ENCODE peak calls at places on chromosomes 13 and 19, in nine cellular contexts. P is GM13976, H is MM.1S, R is AG09319, L is MCF 10A, V is pancreas, E is B cell, X is LNCaP clone FGC, B is WTC11. I is an unnamed sample.

GRCh38 chr19:18239303-18239702 is 13.1 kb upstream of the PDE4C start:
- DNase-seq in B (peak; percentile 57), L (no peak), H (no peak), P (no peak), E (no peak), R (no peak), X (no peak), V (no peak), I (no peak)

GRCh38 chr13:51222510-51223283 is 499 bp downstream of the FAM124A start:
- DNase-seq in P (peak; percentile 16), R (no peak), B (peak; percentile 28), H (no peak), X (no peak), E (no peak), L (no peak), V (no peak), I (no peak)

GRCh38 chr19:53624776-53625540 is 6.8 kb upstream of the DPRX start:
- DNase-seq in X (no peak), E (no peak), P (no peak), R (no peak), B (no peak), H (no peak), V (no peak), L (no peak), I (no peak)

GRCh38 chr13:51715613-51716012 is 88.3 kb downstream of the DHRS12 start:
- DNase-seq in B (no peak), X (no peak), H (no peak), V (no peak), L (no peak), E (no peak), P (no peak), R (no peak), I (no peak)

GRCh38 chr13:50244913-50245574 is 229.8 kb downstream of the KCNRG start:
- DNase-seq in X (peak; percentile 32), P (peak; percentile 45), L (peak; percentile 97), E (no peak), V (no peak), B (no peak), R (peak; percentile 38), H (no peak), I (peak; percentile 36)

GRCh38 chr13:26459276-26460131 is 98.0 kb upstream of the WASF3 start:
- DNase-seq in B (no peak), H (no peak), P (no peak), X (peak; percentile 52), V (no peak), L (no peak), R (no peak), E (no peak), I (no peak)

GRCh38 chr19:10390652-10391286 is 10.4 kb upstream of the TYK2 start:
- DNase-seq in E (peak; percentile 84), L (peak; percentile 79), B (peak; percentile 87), V (peak; percentile 70), P (peak; percentile 78), H (peak; percentile 53), X (peak; percentile 30), R (peak; percentile 27), I (peak; percentile 73)

GRCh38 chr13:23428183-23428528 is 5.3 kb downstream of the SACS start:
- DNase-seq in H (no peak), E (no peak), R (no peak), P (no peak), V (no peak), B (no peak), L (no peak), X (no peak), I (no peak)

GRCh38 chr13:44660050-44660449 is 83.9 kb upstream of the TSC22D1 start:
- DNase-seq in P (no peak), B (no peak), E (no peak), V (no peak), L (no peak), H (no peak), R (no peak), X (no peak), I (no peak)

GRCh38 chr13:114299604-114300305 is 14.5 kb upstream of the CHAMP1 start:
- DNase-seq in H (no peak), V (no peak), E (no peak), X (no peak), R (no peak), P (no peak), L (no peak), B (no peak), I (no peak)
- TF ChIP-seq CTCF in H (no peak), V (no peak), E (no peak), X (no peak), R (no peak), P (no peak), L (no peak), B (no peak), I (no peak)

GRCh38 chr19:14509382-14509781 is 8.8 kb downstream of the DNAJB1 start:
- DNase-seq in L (no peak), E (no peak), H (no peak), B (no peak), V (no peak), P (no peak), R (no peak), X (no peak), I (no peak)
- TF ChIP-seq CTCF in L (no peak), E (no peak), H (no peak), B (no peak), V (no peak), P (no peak), R (no peak), X (no peak), I (no peak)

DNA sequence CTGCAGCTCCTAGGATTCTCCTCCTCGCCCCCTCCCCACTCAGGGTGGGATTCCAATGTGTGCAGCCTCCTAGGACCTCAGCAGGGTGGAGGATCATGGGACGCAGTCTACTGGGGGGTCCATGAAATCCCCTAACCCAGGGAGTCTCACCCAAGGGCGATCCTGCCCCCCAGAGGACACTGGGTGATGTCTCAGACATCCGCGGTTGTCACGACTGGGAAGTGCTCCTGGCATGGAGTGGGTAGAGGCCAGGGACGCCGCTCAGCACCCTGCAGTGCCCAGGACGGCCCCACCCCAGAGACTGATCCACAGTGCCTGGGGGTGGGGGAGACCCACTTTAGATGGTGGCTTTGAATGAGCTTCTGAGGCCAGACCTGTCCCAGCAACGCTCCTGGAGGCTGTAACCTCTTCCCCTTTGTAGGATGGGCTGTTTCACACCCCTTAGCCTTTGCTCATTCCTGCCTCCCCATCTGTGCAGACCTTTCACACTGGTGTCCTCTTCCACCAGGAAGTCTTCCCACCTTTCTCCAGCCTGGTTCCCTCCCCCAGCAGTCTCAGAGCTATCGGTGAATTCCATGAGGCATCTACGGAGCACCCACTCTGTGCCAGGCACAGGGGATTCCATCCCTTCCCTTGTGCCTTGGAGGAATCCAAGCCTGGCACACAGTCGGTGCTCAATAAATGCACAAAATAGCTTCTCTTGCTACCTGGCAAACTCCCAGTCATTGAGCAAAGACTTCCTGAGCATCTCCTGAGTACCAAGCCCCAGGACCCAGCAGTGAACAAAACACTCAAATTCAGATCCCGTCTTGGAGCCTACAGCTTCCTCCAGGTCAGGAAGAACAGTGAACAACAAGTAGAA is 10.5 kb downstream of the SMIM24 start:
- DNase-seq in P (no peak), V (peak; percentile 39), X (no peak), H (no peak), E (no peak), R (no peak), L (peak; percentile 29), B (no peak), I (no peak)
- TF ChIP-seq CTCF in P (no peak), V (no peak), X (no peak), H (no peak), E (no peak), R (no peak), L (no peak), B (no peak), I (no peak)

GRCh38 chr13:100879255-100879654 is 204.7 kb upstream of the TMTC4 start:
- DNase-seq in E (no peak), L (no peak), B (no peak), R (no peak), X (no peak), P (no peak), H (no peak), V (no peak), I (no peak)
- TF ChIP-seq CTCF in E (no peak), L (no peak), B (no peak), R (no peak), X (no peak), P (no peak), H (no peak), V (no peak), I (no peak)

GRCh38 chr13:21033866-21034601 is 27.4 kb downstream of the LATS2 start:
- DNase-seq in E (no peak), X (peak; percentile 61), R (no peak), H (no peak), B (no peak), V (peak; percentile 46), L (peak; percentile 25), P (no peak), I (no peak)

GRCh38 chr13:21033224-21033855 is 28.0 kb downstream of the LATS2 start:
- DNase-seq in E (no peak), H (no peak), B (no peak), L (peak; percentile 44), R (no peak), V (no peak), P (no peak), X (peak; percentile 91), I (no peak)

GRCh38 chr13:21037656-21038055 is 23.7 kb downstream of the LATS2 start:
- DNase-seq in X (no peak), H (no peak), L (no peak), R (no peak), E (no peak), P (no peak), B (no peak), V (no peak), I (no peak)

GRCh38 chr13:21032656-21033055 is 28.7 kb downstream of the LATS2 start:
- DNase-seq in V (no peak), L (no peak), R (no peak), H (no peak), P (no peak), X (no peak), B (no peak), E (no peak), I (no peak)

GRCh38 chr13:21034602-21035190 is 26.7 kb downstream of the LATS2 start:
- DNase-seq in R (no peak), E (no peak), V (no peak), B (peak; percentile 30), H (no peak), P (peak; percentile 55), X (no peak), L (no peak), I (no peak)
- TF ChIP-seq CTCF in R (peak; percentile 8), E (no peak), V (no peak), B (no peak), H (no peak), P (no peak), X (no peak), L (no peak), I (peak; percentile 44)

GRCh38 chr19:28242317-28242927 is 970.5 kb downstream of the UQCRFS1 start:
- DNase-seq in L (peak; percentile 0), V (no peak), P (peak; percentile 30), E (peak; percentile 33), R (peak; percentile 14), X (no peak), B (peak; percentile 51), H (peak; percentile 59), I (no peak)
- TF ChIP-seq CTCF in L (no peak), V (peak; percentile 63), P (no peak), E (peak; percentile 21), R (peak; percentile 76), X (peak; percentile 63), B (peak; percentile 72), H (peak; percentile 78), I (peak; percentile 30)

I was measured in GM13977.